ENCODE peak calls at places on chromosomes 12 and 14, in nine cellular contexts. K is Right ventricle myocardium inferior; U is mucosa of gallbladder; A is Panc1; S is stimulated activated CD8-positive, alpha-beta memory T cell treated with anti-CD3 and anti-CD28 coated beads, Interleukin-2, amount 100 ng/mL, for 1 hour; J is astrocyte of the spinal cord; I is iris pigment epithelial cell; G is right lobe of liver; E is GM03348. F is an unnamed sample.
A peak's percentile ranks its signal among the peaks of the same experiment; 100 is the strongest.

GRCh38 chr14:29706700-29707099 is 220.9 kb downstream of the PRKD1 start:
- DNase-seq in I (no peak), J (no peak), K (no peak), G (no peak), S (no peak), E (no peak), U (no peak), A (no peak), F (no peak)

GRCh38 chr14:94691658-94692029 is 78.3 kb downstream of the GSC start:
- DNase-seq in K (no peak), A (no peak), S (no peak), U (no peak), G (no peak), I (no peak), J (no peak), E (no peak), F (no peak)

GRCh38 chr14:103091041-103091882 is 3.3 kb upstream of the EXOC3L4 start:
- DNase-seq in E (peak; percentile 86), A (no peak), K (peak; percentile 80), J (no peak), I (peak; percentile 61), U (peak; percentile 56), S (peak; percentile 61), G (peak; percentile 79), F (no peak)

GRCh38 chr12:54262403-54262925 is 17.5 kb downstream of the CBX5 start:
- DNase-seq in J (peak; percentile 39), E (peak; percentile 37), S (no peak), A (no peak), G (no peak), I (peak; percentile 63), U (peak; percentile 29), K (no peak), F (no peak)

GRCh38 chr12:52121848-52122838 is 42.6 kb downstream of the SMIM41 start:
- DNase-seq in A (no peak), J (peak; percentile 42), E (peak; percentile 86), U (peak; percentile 57), I (peak; percentile 46), G (peak; percentile 74), S (peak; percentile 36), K (peak; percentile 87), F (peak; percentile 52)

GRCh38 chr14:91357272-91357671 is 60.3 kb downstream of the CCDC88C start:
- DNase-seq in S (no peak), A (no peak), G (no peak), E (no peak), I (no peak), K (peak; percentile 60), U (no peak), J (no peak), F (no peak)

GRCh38 chr12:87953257-87953860 is 75.8 kb downstream of the C12orf50 start:
- DNase-seq in E (peak; percentile 58), G (no peak), S (no peak), I (peak; percentile 70), J (peak; percentile 71), U (no peak), A (peak; percentile 8), K (no peak), F (no peak)

GRCh38 chr14:71143391-71144290 is 236.4 kb downstream of the PCNX1 start:
- DNase-seq in E (peak; percentile 36), J (peak; percentile 80), I (peak; percentile 90), U (peak; percentile 75), S (no peak), K (no peak), G (no peak), A (no peak), F (no peak)

GRCh38 chr14:31275731-31276130 is 68.1 kb upstream of the HECTD1 start:
- DNase-seq in J (peak; percentile 29), E (no peak), S (no peak), I (no peak), A (no peak), K (no peak), G (no peak), U (no peak), F (no peak)

GRCh38 chr12:30219047-30219446 is 435.3 kb upstream of the TMTC1 start:
- DNase-seq in S (no peak), A (no peak), U (no peak), K (no peak), G (no peak), I (peak; percentile 43), E (no peak), J (peak; percentile 17), F (no peak)

GRCh38 chr12:89353188-89353822 is 1.0 kb upstream of the DUSP6 start:
- DNase-seq in S (no peak), G (peak; percentile 84), J (peak; percentile 88), I (peak; percentile 76), E (peak; percentile 90), K (peak; percentile 86), A (no peak), U (peak; percentile 70), F (no peak)

GRCh38 chr14:66003082-66003740 is 483.0 kb upstream of the CCDC196 start:
- DNase-seq in E (no peak), I (no peak), K (no peak), A (no peak), U (no peak), J (no peak), S (no peak), G (no peak), F (no peak)

GRCh38 chr12:33438890-33439586 is 581 bp downstream of the SYT10 start:
- DNase-seq in E (peak; percentile 18), K (peak; percentile 61), G (no peak), J (peak; percentile 0), A (no peak), U (no peak), S (no peak), I (peak; percentile 34), F (no peak)

GRCh38 chr14:59123526-59123925 is 64.9 kb upstream of the DAAM1 start:
- DNase-seq in S (no peak), G (no peak), E (peak; percentile 39), K (no peak), A (no peak), I (peak; percentile 50), J (no peak), U (no peak), F (no peak)

GRCh38 chr12:124321556-124322270 is 26.8 kb downstream of the RFLNA start:
- DNase-seq in J (peak; percentile 19), E (peak; percentile 50), S (no peak), G (no peak), I (no peak), U (no peak), K (no peak), A (no peak), F (no peak)

GRCh38 chr12:116903818-116904217 is 6.9 kb upstream of the FBXW8 start:
- DNase-seq in I (no peak), K (no peak), J (no peak), U (no peak), A (no peak), E (no peak), G (no peak), S (no peak), F (no peak)

GRCh38 chr12:1668833-1669543 is 21.9 kb upstream of the ADIPOR2 start:
- DNase-seq in I (no peak), E (no peak), K (peak; percentile 80), G (peak; percentile 85), A (no peak), J (no peak), U (no peak), S (no peak), F (no peak)